ENCODE peak calls at places on chromosomes 4 and X, in four cellular contexts. Y is CD4-positive, alpha-beta T cell; V is NAMALWA; H is cardiac muscle cell. K is an unnamed sample.

GRCh38 chr4:142615324-142615665 is 230.8 kb downstream of the INPP4B start:
- DNase-seq in H (peak; percentile 45), Y (no peak), V (no peak), K (no peak)

GRCh38 chr4:188270273-188271069 is 131.2 kb downstream of the TRIML1 start:
- DNase-seq in Y (no peak), V (no peak), H (no peak), K (no peak)

GRCh38 chrX:38514014-38514854 is 47.1 kb upstream of the TSPAN7 start:
- DNase-seq in Y (no peak), V (peak; percentile 4), H (no peak), K (no peak)

GRCh38 chr4:52957220-52957686 is 95.1 kb downstream of the RASL11B start:
- DNase-seq in V (no peak), H (peak; percentile 60), Y (no peak), K (no peak)

GRCh38 chr4:118772149-118773081 is 63.5 kb downstream of the SEC24D start:
- DNase-seq in H (peak; percentile 82), Y (no peak), V (peak; percentile 69), K (no peak)

GRCh38 chr4:1206299-1207156 is 34.1 kb upstream of the SPON2 start:
- DNase-seq in Y (no peak), H (no peak), V (no peak), K (no peak)

GRCh38 chr4:25621027-25621930 is 34.4 kb upstream of the SLC34A2 start:
- DNase-seq in V (no peak), Y (no peak), H (no peak), K (no peak)

GRCh38 chr4:7803992-7804758 is 135.5 kb downstream of the AFAP1 start:
- DNase-seq in H (peak; percentile 88), V (peak; percentile 84), Y (peak; percentile 76), K (peak; percentile 62)

GRCh38 chrX:13464599-13465275 is 104.7 kb upstream of the EGFL6 start:
- DNase-seq in Y (no peak), V (no peak), H (peak; percentile 20), K (no peak)

GRCh38 chr4:46390353-46391058 is 578 bp upstream of the GABRA2 start:
- DNase-seq in Y (no peak), V (no peak), H (no peak), K (no peak)

GRCh38 chr4:89868261-89868660 is 26.4 kb upstream of the MMRN1 start:
- DNase-seq in V (no peak), Y (no peak), H (peak; percentile 7), K (no peak)

GRCh38 chr4:184416913-184417734 is 57.2 kb downstream of the IRF2 start:
- DNase-seq in H (peak; percentile 28), Y (peak; percentile 19), V (peak; percentile 72), K (no peak)

GRCh38 chr4:8414377-8414776 is 26.1 kb downstream of the ACOX3 start:
- DNase-seq in H (no peak), Y (peak; percentile 31), V (no peak), K (no peak)

GRCh38 chrX:54509401-54509800 is 13.4 kb upstream of the FGD1 start:
- DNase-seq in H (peak; percentile 65), V (no peak), Y (no peak), K (no peak)

GRCh38 chrX:80812176-80812575 is 2.5 kb upstream of the BRWD3 start:
- DNase-seq in Y (peak; percentile 11), V (peak; percentile 59), H (peak; percentile 62), K (no peak)

GRCh38 chr4:7248857-7249256 is 56.5 kb downstream of the SORCS2 start:
- DNase-seq in Y (no peak), V (no peak), H (no peak), K (no peak)

GRCh38 chr4:100819505-100819904 is 301.7 kb upstream of the EMCN start:
- DNase-seq in Y (no peak), H (no peak), V (no peak), K (no peak)

GRCh38 chrX:19174401-19175025 is 52.2 kb upstream of the ADGRG2 start:
- DNase-seq in H (peak; percentile 12), Y (no peak), V (no peak), K (no peak)

GRCh38 chrX:112147206-112147605 is 64.6 kb upstream of the TRPC5 start:
- DNase-seq in V (peak; percentile 19), H (no peak), Y (no peak), K (no peak)

GRCh38 chr4:6019316-6020263 is 1.4 kb upstream of the C4orf50 start:
- DNase-seq in H (peak; percentile 61), V (peak; percentile 68), Y (no peak), K (peak; percentile 12)

GRCh38 chr4:69490271-69490670 is 5.4 kb downstream of the UGT2B4 start:
- DNase-seq in Y (no peak), V (no peak), H (no peak), K (no peak)

GRCh38 chr4:16532240-16532990 is 306.1 kb upstream of the TAPT1 start:
- DNase-seq in V (no peak), Y (no peak), H (peak; percentile 95), K (no peak)

GRCh38 chrX:153928846-153929245 is 2.8 kb upstream of the ARHGAP4 start:
- DNase-seq in Y (no peak), V (peak; percentile 23), H (no peak), K (no peak)

GRCh38 chr4:181213562-181213961 is 1029.6 kb upstream of the TENM3 start:
- DNase-seq in H (no peak), Y (no peak), V (no peak), K (no peak)

GRCh38 chrX:88991583-88992132 is 244.6 kb downstream of the CPXCR1 start:
- DNase-seq in H (no peak), V (no peak), Y (no peak), K (no peak)

GRCh38 chr4:75004755-75005668 is 72.1 kb downstream of the PARM1 start:
- DNase-seq in H (no peak), V (no peak), Y (no peak), K (no peak)

GRCh38 chrX:7286461-7286860 is 138.5 kb upstream of the PUDP start:
- DNase-seq in H (peak; percentile 24), Y (no peak), V (no peak), K (no peak)

GRCh38 chrX:130771230-130771629 is 131.8 kb downstream of the ENOX2 start:
- DNase-seq in V (no peak), Y (no peak), H (no peak), K (no peak)

GRCh38 chr4:177492022-177492421 is 49.8 kb upstream of the AGA start:
- DNase-seq in V (no peak), Y (no peak), H (no peak), K (no peak)

GRCh38 chrX:6225307-6226052 is 3.2 kb downstream of the NLGN4X start:
- DNase-seq in V (no peak), H (no peak), Y (no peak), K (no peak)

K was measured in CMK.